ENCODE peak calls at places on chromosomes 5 and 9, in six cellular contexts. S, B, T, F, Y and H are unnamed samples.

GRCh38 chr5:37554938-37555337 is 175.8 kb downstream of the WDR70 start:
- DNase-seq in T (no peak), F (no peak), S (peak), B (peak), Y (no peak), H (no peak)

GRCh38 chr9:10649076-10649475 is 36.3 kb upstream of the PTPRD start:
- DNase-seq in T (no peak), S (no peak), Y (no peak), F (no peak), B (peak), H (no peak)

GRCh38 chr9:16267336-16268036 is 603.0 kb downstream of the BNC2 start:
- DNase-seq in F (peak), T (no peak), S (peak), Y (no peak), B (no peak), H (no peak)

GRCh38 chr5:43396762-43397304 is 15.4 kb downstream of the CCL28 start:
- DNase-seq in Y (no peak), T (no peak), B (peak), S (peak), F (peak), H (peak)

GRCh38 chr9:116806075-116806474 is 119.0 kb downstream of the TRIM32 start:
- DNase-seq in Y (no peak), S (peak), B (peak), F (peak), T (no peak), H (no peak)

GRCh38 chr5:122751293-122751753 is 23.6 kb upstream of the SNX2 start:
- DNase-seq in Y (no peak), S (peak), B (peak), F (peak), T (peak), H (no peak)

GRCh38 chr5:138657360-138657759 is 82.2 kb upstream of the HSPA9 start:
- DNase-seq in B (no peak), F (no peak), S (no peak), Y (peak), T (no peak), H (no peak)

GRCh38 chr9:83511051-83511450 is 27.1 kb downstream of the FRMD3 start:
- DNase-seq in B (peak), S (peak), T (no peak), Y (no peak), F (no peak), H (no peak)

GRCh38 chr5:107402881-107403280 is 267.9 kb downstream of the EFNA5 start:
- DNase-seq in Y (no peak), S (no peak), B (no peak), F (no peak), T (no peak), H (no peak)

GRCh38 chr9:129552064-129552463 is 68.8 kb downstream of the C9orf50 start:
- DNase-seq in T (no peak), B (no peak), S (no peak), F (no peak), Y (no peak), H (no peak)

GRCh38 chr5:172276214-172276613 is 7.3 kb downstream of the UBTD2 start:
- DNase-seq in F (no peak), Y (no peak), S (peak), B (peak), T (no peak), H (no peak)

GRCh38 chr5:3197699-3198098 is 397.9 kb upstream of the IRX1 start:
- DNase-seq in F (peak), Y (no peak), S (no peak), B (no peak), T (no peak), H (no peak)

GRCh38 chr5:36938129-36938528 is 61.6 kb downstream of the NIPBL start:
- DNase-seq in F (no peak), Y (no peak), T (no peak), B (no peak), S (no peak), H (no peak)

GRCh38 chr9:72942451-72942850 is 10.4 kb downstream of the ALDH1A1 start:
- DNase-seq in B (no peak), F (no peak), S (no peak), Y (no peak), T (no peak), H (no peak)